ENCODE peak calls at places on chromosome 2, in ten cellular contexts. V is BJ, X is fibroblast of lung, S is spleen, T is heart left ventricle, O is upper lobe of right lung, N is lower lobe of right lung, F is Peyer's patch, B is body of pancreas, A is left ventricle myocardium inferior. K is an unnamed sample.

GRCh38 chr2:368386-368785 is 80.5 kb upstream of the ALKAL2 start:
- DNase-seq in V (no peak), T (no peak), F (no peak), S (no peak), A (no peak), N (no peak), O (no peak), X (no peak), B (no peak), K (no peak)

GRCh38 chr2:160075171-160075570 is 12.8 kb upstream of the PLA2R1 start:
- DNase-seq in T (peak; percentile 43), B (no peak), V (peak; percentile 95), S (no peak), N (no peak), F (no peak), X (peak; percentile 91), O (no peak), A (no peak), K (no peak)

GRCh38 chr2:200765139-200765951 is 46.4 kb upstream of the BZW1 start:
- DNase-seq in A (no peak), F (no peak), X (peak; percentile 99), S (no peak), O (no peak), T (no peak), V (peak; percentile 91), B (no peak), N (no peak), K (no peak)

GRCh38 chr2:131431336-131431735 is 44.6 kb upstream of the TUBA3D start:
- DNase-seq in X (peak; percentile 75), F (no peak), N (no peak), S (no peak), B (no peak), O (no peak), A (no peak), V (no peak), T (no peak), K (no peak)

GRCh38 chr2:147164563-147164962 is 680.3 kb upstream of the ACVR2A start:
- DNase-seq in N (no peak), X (no peak), T (no peak), A (no peak), V (no peak), O (no peak), B (no peak), S (peak; percentile 64), F (no peak), K (no peak)

GRCh38 chr2:11342561-11343343 is 1.7 kb downstream of the ROCK2 start:
- DNase-seq in S (no peak), O (no peak), N (no peak), V (peak; percentile 17), T (no peak), X (peak; percentile 79), A (no peak), F (no peak), B (peak; percentile 32), K (peak; percentile 54)

GRCh38 chr2:172927381-172928357 is 148.0 kb upstream of the MAP3K20 start:
- DNase-seq in A (peak; percentile 19), N (no peak), X (peak; percentile 92), F (no peak), T (peak; percentile 46), V (peak; percentile 78), B (peak; percentile 74), O (no peak), S (no peak), K (no peak)

GRCh38 chr2:216773072-216773471 is 77.7 kb upstream of the IGFBP5 start:
- DNase-seq in F (no peak), T (peak; percentile 93), X (peak; percentile 25), A (peak; percentile 76), V (no peak), N (no peak), O (no peak), B (peak; percentile 19), S (no peak), K (no peak)

GRCh38 chr2:168912466-168913170 is 11.5 kb downstream of the G6PC2 start:
- DNase-seq in N (no peak), B (peak; percentile 37), O (no peak), T (peak; percentile 36), X (peak; percentile 19), S (no peak), F (peak; percentile 51), A (peak; percentile 22), V (no peak), K (no peak)

GRCh38 chr2:197414039-197414438 is 20.8 kb downstream of the SF3B1 start:
- DNase-seq in O (no peak), N (no peak), V (no peak), S (no peak), A (no peak), T (no peak), F (no peak), B (no peak), X (no peak), K (no peak)
- H3K36me3 ChIP-seq in O (peaks cover 97% of the 10 kb centered on the region), N (peaks cover 100% of the 10 kb centered on the region), V (peaks cover 21% of the 10 kb centered on the region), S (peaks cover 4% of the 10 kb centered on the region), A (peaks cover 98% of the 10 kb centered on the region), T (peaks cover 94% of the 10 kb centered on the region), F (no peaks in the 10 kb centered on the region), B (peaks cover 16% of the 10 kb centered on the region), X (peaks cover 20% of the 10 kb centered on the region), K (no peaks in the 10 kb centered on the region)

DNA sequence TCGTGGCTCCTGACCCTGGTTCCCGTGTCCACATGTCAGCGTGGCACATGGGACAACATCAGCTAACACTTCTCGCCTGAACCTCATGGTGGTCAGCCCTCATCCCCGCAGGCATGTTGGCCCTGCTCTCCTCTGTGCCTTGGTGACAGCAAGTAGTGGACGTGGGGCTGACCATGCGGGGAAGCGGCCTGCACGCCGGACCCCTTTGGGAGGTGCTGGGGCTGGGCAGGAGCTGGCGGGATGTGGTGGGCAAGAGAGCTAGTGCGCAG is 249.5 kb downstream of the TWIST2 start:
- DNase-seq in S (no peak), X (no peak), V (no peak), A (no peak), B (no peak), N (no peak), O (no peak), F (no peak), T (no peak), K (no peak)
- H3K36me3 ChIP-seq in S (peaks cover 3% of the 10 kb centered on the region), X (no peaks in the 10 kb centered on the region), V (no peaks in the 10 kb centered on the region), A (peaks cover 59% of the 10 kb centered on the region), B (no peaks in the 10 kb centered on the region), N (peaks cover 80% of the 10 kb centered on the region), O (peaks cover 51% of the 10 kb centered on the region), F (no peaks in the 10 kb centered on the region), T (peaks cover 69% of the 10 kb centered on the region), K (peaks cover 14% of the 10 kb centered on the region)

DNA sequence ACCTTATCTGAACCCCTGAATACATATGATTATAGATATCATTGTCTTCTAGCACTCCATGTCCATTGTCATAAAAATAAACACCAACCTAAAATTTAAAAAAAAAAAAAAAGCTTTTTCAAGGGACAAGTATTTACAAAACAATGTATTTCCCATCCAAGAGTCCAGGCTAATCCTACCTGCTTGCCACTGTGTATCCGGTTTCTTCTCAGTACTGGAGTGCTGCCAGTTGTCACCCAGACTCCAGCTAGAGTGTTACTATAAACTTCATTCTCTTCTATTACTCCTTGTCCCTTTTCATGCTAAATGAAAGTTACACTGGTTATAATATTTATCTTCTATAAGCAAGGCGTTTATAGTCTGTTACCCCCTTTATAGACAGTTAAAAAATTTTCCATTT is 35.8 kb downstream of the MSH6 start:
- DNase-seq in X (no peak), B (no peak), O (no peak), A (no peak), S (no peak), F (no peak), T (no peak), N (no peak), V (no peak), K (no peak)
- H3K36me3 ChIP-seq in X (peaks cover 3% of the 10 kb centered on the region), B (peaks cover 6% of the 10 kb centered on the region), O (peaks cover 93% of the 10 kb centered on the region), A (peaks cover 92% of the 10 kb centered on the region), S (peaks cover 3% of the 10 kb centered on the region), F (no peaks in the 10 kb centered on the region), T (peaks cover 60% of the 10 kb centered on the region), N (peaks cover 88% of the 10 kb centered on the region), V (peaks cover 12% of the 10 kb centered on the region), K (no peaks in the 10 kb centered on the region)

DNA sequence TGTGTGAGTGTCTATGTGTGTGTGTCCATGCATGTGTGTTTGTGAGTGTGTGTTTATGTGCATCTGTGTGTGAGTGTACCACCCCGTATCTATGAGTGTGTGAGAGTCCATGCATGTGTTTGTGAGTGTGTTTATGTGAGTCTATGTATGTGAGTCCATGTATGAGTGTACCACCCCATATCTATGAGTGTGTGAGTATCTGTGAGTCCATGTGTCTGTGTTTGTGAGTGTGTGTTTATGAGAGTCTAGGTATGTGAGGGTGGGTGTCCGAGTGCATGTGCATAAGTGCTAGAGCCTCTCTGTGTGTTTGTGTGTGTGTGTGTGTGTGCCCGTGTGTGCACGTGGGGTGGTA is 86.0 kb upstream of the ATG16L1 start:
- DNase-seq in B (no peak), X (no peak), A (no peak), N (no peak), F (no peak), V (no peak), O (no peak), T (no peak), S (no peak), K (no peak)
- H3K36me3 ChIP-seq in B (no peaks in the 10 kb centered on the region), X (no peaks in the 10 kb centered on the region), A (no peaks in the 10 kb centered on the region), N (peaks cover 43% of the 10 kb centered on the region), F (no peaks in the 10 kb centered on the region), V (no peaks in the 10 kb centered on the region), O (peaks cover 13% of the 10 kb centered on the region), T (peaks cover 7% of the 10 kb centered on the region), S (peaks cover 4% of the 10 kb centered on the region), K (no peaks in the 10 kb centered on the region)

K was measured in transverse colon.